ENCODE peak calls at places on chromosome 4, in five cellular contexts. D is right lobe of liver, K is heart left ventricle, F is A549, A is tibial nerve. V is an unnamed sample.

GRCh38 chr4:139595989-139596679 is 40.1 kb upstream of the SETD7 start:
- DNase-seq in K (no peak), A (peak; percentile 67), F (peak; percentile 43), D (no peak), V (no peak)

GRCh38 chr4:15870079-15870478 is 68.5 kb downstream of the FGFBP1 start:
- DNase-seq in D (no peak), F (no peak), K (no peak), A (no peak), V (no peak)

GRCh38 chr4:94436512-94436911 is 15.2 kb upstream of the PDLIM5 start:
- DNase-seq in A (no peak), F (no peak), D (no peak), K (no peak), V (no peak)

GRCh38 chr4:25984796-25985195 is 70.8 kb downstream of the SMIM20 start:
- DNase-seq in F (no peak), A (no peak), K (no peak), D (no peak), V (no peak)

GRCh38 chr4:90030953-90031352 is 96.2 kb upstream of the CCSER1 start:
- DNase-seq in D (no peak), F (no peak), A (no peak), K (no peak), V (no peak)

GRCh38 chr4:113739197-113739596 is 22.3 kb downstream of the CAMK2D start:
- DNase-seq in F (no peak), K (no peak), A (no peak), D (no peak), V (no peak)

GRCh38 chr4:52234539-52235174 is 183.6 kb downstream of the SPATA18 start:
- DNase-seq in K (no peak), F (peak; percentile 8), A (peak; percentile 15), D (no peak), V (peak; percentile 31)

GRCh38 chr4:111960241-111960667 is 185.0 kb upstream of the FAM241A start:
- DNase-seq in F (no peak), D (no peak), K (no peak), A (no peak), V (no peak)

GRCh38 chr4:110854021-110854678 is 231.3 kb upstream of the PITX2 start:
- DNase-seq in F (no peak), D (no peak), A (no peak), K (no peak), V (no peak)

GRCh38 chr4:146442801-146443200 is 78.9 kb downstream of the SLC10A7 start:
- DNase-seq in K (no peak), A (no peak), F (no peak), D (no peak), V (no peak)

GRCh38 chr4:155972098-155972497 is 18.4 kb upstream of the CTSO start:
- DNase-seq in D (no peak), F (no peak), K (no peak), A (peak; percentile 16), V (no peak)

GRCh38 chr4:13484749-13485345 is 707 bp upstream of the RAB28 start:
- DNase-seq in A (no peak), K (no peak), F (peak; percentile 8), D (no peak), V (no peak)

GRCh38 chr4:53571936-53572580 is 19.2 kb downstream of the LNX1 start:
- DNase-seq in D (no peak), A (no peak), K (no peak), F (no peak), V (no peak)

GRCh38 chr4:152935661-152936445 is at the start of gene FHDC1:
- DNase-seq in F (no peak), A (no peak), K (peak; percentile 15), D (no peak), V (peak; percentile 95)

GRCh38 chr4:960736-961650 is 12.4 kb downstream of the DGKQ start:
- DNase-seq in K (no peak), D (no peak), A (no peak), F (no peak), V (no peak)

GRCh38 chr4:123235431-123235830 is 161.2 kb upstream of the SPRY1 start:
- DNase-seq in A (no peak), D (no peak), F (no peak), K (no peak), V (no peak)

GRCh38 chr4:118682928-118683327 is 2.3 kb upstream of the METTL14 start:
- DNase-seq in D (no peak), A (no peak), F (peak; percentile 13), K (no peak), V (no peak)

GRCh38 chr4:23904639-23905061 is 14.8 kb upstream of the PPARGC1A start:
- DNase-seq in A (no peak), D (no peak), F (no peak), K (no peak), V (peak; percentile 79)

GRCh38 chr4:40846556-40846955 is 96.8 kb downstream of the NSUN7 start:
- DNase-seq in K (no peak), F (no peak), A (no peak), D (no peak), V (no peak)

GRCh38 chr4:99394913-99395312 is 40.2 kb downstream of the ADH7 start:
- DNase-seq in K (no peak), A (no peak), D (no peak), F (no peak), V (no peak)

GRCh38 chr4:15327311-15328298 is 100.2 kb upstream of the C1QTNF7 start:
- DNase-seq in D (no peak), F (no peak), A (peak; percentile 21), K (no peak), V (no peak)

GRCh38 chr4:48906283-48907173 is at the start of gene OCIAD2:
- DNase-seq in F (peak; percentile 64), K (peak; percentile 72), A (no peak), D (peak; percentile 87), V (peak; percentile 90)
- TF ChIP-seq POLR2A in F (peak; percentile 37), K (no peak), A (no peak), D (peak; percentile 57), V (peak; percentile 80)

GRCh38 chr4:82744284-82744963 is 54.2 kb downstream of the SCD5 start:
- DNase-seq in F (no peak), D (no peak), A (no peak), K (no peak), V (peak; percentile 96)

GRCh38 chr4:82741188-82741587 is 57.4 kb downstream of the SCD5 start:
- DNase-seq in K (no peak), F (no peak), D (no peak), A (no peak), V (no peak)

GRCh38 chr4:82745173-82745842 is 53.3 kb downstream of the SCD5 start:
- DNase-seq in K (no peak), A (no peak), D (no peak), F (no peak), V (peak; percentile 49)

GRCh38 chr4:82737354-82737753 is 61.2 kb downstream of the SCD5 start:
- DNase-seq in D (no peak), K (no peak), A (no peak), F (no peak), V (no peak)

DNA sequence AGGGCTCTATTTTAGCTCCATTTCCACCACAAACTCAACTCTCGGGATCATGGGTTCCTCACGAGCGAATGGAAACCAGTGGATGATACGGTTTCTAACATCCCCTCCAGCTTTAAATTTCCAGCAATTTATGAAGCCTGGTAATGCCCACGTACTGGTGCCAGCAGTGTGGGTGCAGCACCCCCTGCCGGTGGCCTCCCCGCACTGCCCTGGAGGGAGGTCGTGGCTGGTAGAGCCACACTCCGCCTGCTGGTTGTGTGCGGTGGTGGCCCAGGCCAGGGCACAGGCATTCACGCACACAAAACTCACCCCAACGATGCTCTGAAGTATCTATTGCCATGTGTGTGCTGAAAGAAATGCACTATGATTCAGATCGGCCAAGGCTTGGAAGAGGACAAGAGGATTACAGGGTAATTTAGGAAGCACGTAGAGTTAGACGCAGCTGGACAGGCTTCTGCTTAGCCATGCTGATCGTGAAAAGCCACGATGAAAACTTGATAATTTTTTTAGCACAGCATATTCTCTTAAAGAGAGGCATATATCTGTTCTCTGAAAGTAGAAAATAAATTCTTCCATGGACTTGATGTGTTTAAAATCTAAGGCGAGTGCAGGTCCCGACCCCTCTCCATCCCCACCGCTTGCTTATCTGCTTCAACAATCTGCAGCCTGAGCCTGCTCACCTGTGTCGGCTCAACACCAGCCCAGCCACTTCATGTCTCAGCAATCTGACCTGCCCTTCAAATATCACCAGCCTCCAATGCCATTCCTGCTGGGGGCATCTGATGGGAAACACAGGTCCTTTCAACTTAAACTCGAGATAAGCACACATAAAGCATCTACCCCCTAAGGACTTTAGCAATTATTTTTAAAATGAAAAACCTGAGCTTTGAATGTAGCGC is 59.1 kb downstream of the SCD5 start:
- DNase-seq in F (peak; percentile 70), D (peak; percentile 85), K (peak; percentile 44), A (peak; percentile 69), V (peak; percentile 80)
- TF ChIP-seq POLR2A in F (no peak), D (no peak), K (no peak), A (no peak), V (no peak)

DNA sequence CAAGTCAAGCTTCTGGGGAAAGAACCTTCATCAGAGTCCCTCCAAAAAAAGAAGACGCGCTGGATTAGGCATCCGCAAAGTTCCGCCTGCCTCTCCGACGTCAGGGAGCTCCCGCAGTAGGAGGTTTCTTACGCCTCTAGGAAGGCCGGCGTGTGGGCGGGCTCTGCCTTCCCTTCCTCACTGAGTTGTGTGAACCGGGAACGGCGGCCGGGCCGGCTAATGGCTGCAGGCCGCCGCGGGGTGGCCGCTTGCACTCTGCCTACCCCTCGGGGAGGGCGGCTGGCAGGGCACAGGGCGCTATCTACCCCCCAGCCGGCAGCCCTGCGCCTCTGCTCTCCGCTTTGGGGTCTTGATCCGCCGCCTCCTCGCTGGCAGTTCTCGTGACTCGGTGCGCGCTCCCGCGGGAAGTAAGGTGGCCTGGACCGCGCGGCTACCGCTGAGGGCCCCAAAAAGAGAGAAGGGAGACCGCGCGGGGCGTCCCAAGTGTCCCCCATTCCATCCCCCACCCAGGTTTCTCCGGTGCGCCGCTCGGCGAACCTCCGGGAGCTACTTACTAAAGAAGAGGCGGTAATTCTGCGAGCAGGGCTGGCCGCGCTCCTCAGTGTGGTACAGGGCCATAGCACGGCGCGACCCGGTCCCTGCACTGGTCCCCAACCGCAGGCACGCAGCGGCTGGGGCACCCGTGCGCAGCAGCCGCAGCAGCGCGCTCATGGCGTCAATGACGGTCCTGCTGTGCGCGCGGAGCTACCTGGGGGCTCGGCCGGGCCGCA is at the start of gene PPA2:
- DNase-seq in D (peak; percentile 93), A (peak; percentile 81), K (peak; percentile 90), F (peak; percentile 43), V (peak; percentile 90)
- TF ChIP-seq POLR2A in D (peak; percentile 91), A (peak; percentile 85), K (peak; percentile 6), F (peak; percentile 83), V (peak; percentile 88)

GRCh38 chr4:20538922-20539321 is 161.3 kb upstream of the PACRGL start:
- DNase-seq in A (no peak), K (no peak), D (no peak), F (no peak), V (no peak)
- TF ChIP-seq POLR2A in A (no peak), K (no peak), D (no peak), F (no peak), V (no peak)

GRCh38 chr4:129514852-129515251 is 418.9 kb downstream of the C4orf33 start:
- DNase-seq in K (no peak), D (no peak), A (no peak), F (no peak), V (no peak)

DNA sequence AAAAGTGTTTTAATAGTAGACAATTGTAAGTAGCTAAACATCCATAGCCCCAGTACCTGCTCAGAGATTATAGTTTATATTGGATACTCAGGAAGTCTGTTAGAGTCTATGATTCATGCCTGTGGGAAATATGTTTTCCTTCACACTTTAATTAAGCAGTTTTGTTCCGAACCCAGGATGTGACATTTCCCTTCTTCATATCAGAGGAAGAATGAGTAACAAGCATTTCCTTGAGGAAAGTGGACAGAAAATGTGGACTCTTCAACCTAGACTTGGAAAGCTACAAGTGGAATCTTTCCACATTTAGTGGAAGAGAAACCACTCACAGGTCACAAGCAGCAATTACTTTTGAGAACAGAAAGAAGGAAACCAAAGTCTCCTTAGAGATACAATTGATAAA is 419.4 kb downstream of the C4orf33 start:
- DNase-seq in K (no peak), F (no peak), D (no peak), A (no peak), V (no peak)
- TF ChIP-seq POLR2A in K (no peak), F (no peak), D (no peak), A (no peak), V (no peak)